ENCODE peak calls at places on chromosomes 11 and 22, in seven cellular contexts. P is T-helper 2 cell; X is stimulated activated CD4-positive, alpha-beta T cell treated with anti-CD3 and anti-CD28 coated beads, Interleukin-15, amount 100 ng/mL, for 1 hour; U is CD4-positive, alpha-beta T cell; Z is activated naive CD4-positive, alpha-beta T cell; E is skeletal muscle cell; R is SK-N-DZ. K is an unnamed sample.

GRCh38 chr11:35103366-35104194 is 35.4 kb upstream of the CD44 start:
- DNase-seq in E (no peak), P (no peak), R (no peak), X (no peak), Z (no peak), U (no peak), K (no peak)

GRCh38 chr22:23793326-23793725 is 6.6 kb downstream of the SMARCB1 start:
- DNase-seq in R (no peak), P (no peak), U (no peak), X (no peak), E (no peak), Z (no peak), K (no peak)

GRCh38 chr22:19059481-19060278 is 62.5 kb downstream of the DGCR2 start:
- DNase-seq in E (no peak), R (no peak), P (no peak), U (no peak), Z (no peak), X (no peak), K (no peak)

GRCh38 chr11:34203377-34203801 is 98.0 kb downstream of the NAT10 start:
- DNase-seq in X (no peak), P (no peak), Z (no peak), U (no peak), E (no peak), R (no peak), K (no peak)

GRCh38 chr11:16846305-16846704 is 107.9 kb downstream of the C11orf58 start:
- DNase-seq in R (no peak), Z (no peak), U (no peak), P (no peak), E (no peak), X (no peak), K (no peak)

GRCh38 chr11:36451681-36452080 is 58.4 kb downstream of the TRAF6 start:
- DNase-seq in E (no peak), R (no peak), X (no peak), U (no peak), Z (no peak), P (no peak), K (no peak)

GRCh38 chr11:58912124-58912523 is 27.2 kb upstream of the GLYATL1 start:
- DNase-seq in P (no peak), E (no peak), U (no peak), X (no peak), R (no peak), Z (no peak), K (no peak)

GRCh38 chr22:43707650-43708049 is 104.5 kb downstream of the EFCAB6 start:
- DNase-seq in R (no peak), E (no peak), Z (no peak), X (no peak), P (no peak), U (no peak), K (no peak)

GRCh38 chr22:44147821-44148574 is 32.7 kb upstream of the PARVG start:
- DNase-seq in E (no peak), P (no peak), Z (no peak), U (no peak), X (no peak), R (no peak), K (no peak)

GRCh38 chr22:45310331-45311032 is 748 bp downstream of the FAM118A start:
- DNase-seq in E (no peak), P (no peak), X (no peak), U (no peak), Z (no peak), R (no peak), K (no peak)

GRCh38 chr22:49368976-49369725 is 458.5 kb downstream of the BRD1 start:
- DNase-seq in R (peak), X (no peak), E (no peak), U (no peak), Z (no peak), P (no peak), K (no peak)

GRCh38 chr22:43411981-43412807 is at the start of gene MPPED1:
- DNase-seq in U (no peak), X (no peak), E (no peak), R (no peak), P (no peak), Z (no peak), K (no peak)

GRCh38 chr11:94103476-94103875 is 25.2 kb upstream of the PANX1 start:
- DNase-seq in P (no peak), X (no peak), U (no peak), E (no peak), R (no peak), Z (no peak), K (no peak)

GRCh38 chr11:17443000-17443399 is 33.6 kb downstream of the ABCC8 start:
- DNase-seq in Z (no peak), X (no peak), R (no peak), E (no peak), P (no peak), U (no peak), K (no peak)

GRCh38 chr11:81644239-81644840 is 1089.3 kb downstream of the FAM181B start:
- DNase-seq in P (no peak), U (no peak), Z (no peak), E (no peak), X (no peak), R (peak), K (no peak)

GRCh38 chr22:20758688-20759087 is 15.2 kb upstream of the SERPIND1 start:
- DNase-seq in R (no peak), P (no peak), X (no peak), E (no peak), U (no peak), Z (no peak), K (no peak)

GRCh38 chr11:41459602-41460405 is at the start of gene LRRC4C:
- DNase-seq in X (no peak), U (no peak), Z (no peak), P (no peak), R (peak), E (no peak), K (no peak)

GRCh38 chr11:23405350-23405937 is 545.2 kb upstream of the CCDC179 start:
- DNase-seq in U (no peak), P (peak), Z (no peak), X (no peak), R (no peak), E (no peak), K (no peak)

GRCh38 chr11:128246364-128247234 is 340.8 kb downstream of the ETS1 start:
- DNase-seq in E (peak), P (no peak), U (no peak), Z (no peak), R (peak), X (no peak), K (no peak)

GRCh38 chr22:17086750-17087149 is 1.9 kb downstream of the IL17RA start:
- DNase-seq in E (no peak), P (no peak), X (no peak), Z (no peak), U (no peak), R (no peak), K (peak)

GRCh38 chr11:92703431-92703830 is 266.0 kb upstream of the MTNR1B start:
- DNase-seq in R (no peak), P (no peak), E (peak), Z (no peak), U (no peak), X (no peak), K (no peak)

GRCh38 chr11:61619827-61620226 is 39.0 kb upstream of the SYT7 start:
- DNase-seq in Z (no peak), X (no peak), U (no peak), R (no peak), P (no peak), E (no peak), K (no peak)

GRCh38 chr11:64499261-64500004 is 91.6 kb upstream of the SLC22A12 start:
- DNase-seq in Z (no peak), R (no peak), P (no peak), E (no peak), X (no peak), U (no peak), K (no peak)

GRCh38 chr22:45511847-45512261 is 9.2 kb downstream of the FBLN1 start:
- DNase-seq in Z (no peak), X (no peak), U (no peak), R (no peak), E (peak), P (no peak), K (no peak)

GRCh38 chr11:74377689-74378088 is 20.5 kb downstream of the PGM2L1 start:
- DNase-seq in Z (no peak), P (no peak), E (no peak), U (no peak), R (no peak), X (no peak), K (no peak)

GRCh38 chr11:76314741-76315090 is 66.2 kb downstream of the THAP12 start:
- DNase-seq in U (no peak), X (no peak), R (no peak), Z (no peak), E (peak), P (no peak), K (no peak)

GRCh38 chr11:1750840-1751520 is 585 bp upstream of the IFITM10 start:
- DNase-seq in E (no peak), U (no peak), Z (no peak), R (no peak), X (no peak), P (no peak), K (no peak)

GRCh38 chr11:118935381-118935780 is 9.7 kb upstream of the BCL9L start:
- DNase-seq in R (no peak), P (no peak), E (no peak), Z (no peak), U (no peak), X (no peak), K (no peak)

GRCh38 chr22:21032037-21032842 is at the start of gene SLC7A4:
- DNase-seq in P (no peak), U (no peak), X (no peak), E (no peak), R (no peak), Z (no peak), K (peak)